ENCODE peak calls at places on chromosomes 6 and 20, in seven cellular contexts. One of them, this sample, is unnamed.

GRCh38 chr6:32954983-32955802 is 2.3 kb upstream of the HLA-DMA start:
- ATAC-seq in lower lobe of right lung: no peak
- ATAC-seq in left lung: no peak
- ATAC-seq in left cardiac atrium: no peak
- ATAC-seq in SK-N-SH treated with all-trans-retinoic acid at 6 μM for 48 hours: peak; percentile 16
- ATAC-seq in CD8-positive, alpha-beta T cell: no peak
- ATAC-seq in T-helper 17 cell: no peak
- ATAC-seq in this sample: no peak

GRCh38 chr6:170019259-170020040 is 268.0 kb downstream of the ERMARD start:
- ATAC-seq in SK-N-SH treated with all-trans-retinoic acid at 6 μM for 48 hours: no peak
- ATAC-seq in CD8-positive, alpha-beta T cell: no peak
- ATAC-seq in left lung: no peak
- ATAC-seq in lower lobe of right lung: no peak
- ATAC-seq in T-helper 17 cell: no peak
- ATAC-seq in left cardiac atrium: no peak
- ATAC-seq in this sample: no peak

GRCh38 chr6:116180375-116180774 is 54.4 kb upstream of the COL10A1 start:
- ATAC-seq in SK-N-SH treated with all-trans-retinoic acid at 6 μM for 48 hours: no peak
- ATAC-seq in lower lobe of right lung: no peak
- ATAC-seq in left lung: no peak
- ATAC-seq in left cardiac atrium: no peak
- ATAC-seq in CD8-positive, alpha-beta T cell: no peak
- ATAC-seq in T-helper 17 cell: no peak
- ATAC-seq in this sample: no peak

GRCh38 chr20:5510446-5510845 is 193.7 kb upstream of the PROKR2 start:
- ATAC-seq in CD8-positive, alpha-beta T cell: no peak
- ATAC-seq in left lung: no peak
- ATAC-seq in SK-N-SH treated with all-trans-retinoic acid at 6 μM for 48 hours: peak; percentile 47
- ATAC-seq in T-helper 17 cell: no peak
- ATAC-seq in lower lobe of right lung: no peak
- ATAC-seq in left cardiac atrium: no peak
- ATAC-seq in this sample: no peak

GRCh38 chr6:12334524-12335130 is 44.5 kb downstream of the EDN1 start:
- ATAC-seq in T-helper 17 cell: no peak
- ATAC-seq in SK-N-SH treated with all-trans-retinoic acid at 6 μM for 48 hours: no peak
- ATAC-seq in left cardiac atrium: no peak
- ATAC-seq in left lung: no peak
- ATAC-seq in lower lobe of right lung: no peak
- ATAC-seq in CD8-positive, alpha-beta T cell: no peak
- ATAC-seq in this sample: no peak

GRCh38 chr6:122799916-122800701 is 11.1 kb downstream of the SMPDL3A start:
- ATAC-seq in CD8-positive, alpha-beta T cell: no peak
- ATAC-seq in left lung: peak; percentile 54
- ATAC-seq in left cardiac atrium: no peak
- ATAC-seq in SK-N-SH treated with all-trans-retinoic acid at 6 μM for 48 hours: no peak
- ATAC-seq in lower lobe of right lung: no peak
- ATAC-seq in T-helper 17 cell: no peak
- ATAC-seq in this sample: peak; percentile 81

GRCh38 chr6:121309768-121310473 is 24.4 kb downstream of the TBC1D32 start:
- ATAC-seq in lower lobe of right lung: no peak
- ATAC-seq in left lung: no peak
- ATAC-seq in left cardiac atrium: no peak
- ATAC-seq in T-helper 17 cell: no peak
- ATAC-seq in CD8-positive, alpha-beta T cell: no peak
- ATAC-seq in SK-N-SH treated with all-trans-retinoic acid at 6 μM for 48 hours: peak; percentile 79
- ATAC-seq in this sample: no peak

GRCh38 chr6:6649824-6650349 is 61.4 kb downstream of the LY86 start:
- ATAC-seq in lower lobe of right lung: no peak
- ATAC-seq in T-helper 17 cell: no peak
- ATAC-seq in left cardiac atrium: no peak
- ATAC-seq in left lung: no peak
- ATAC-seq in SK-N-SH treated with all-trans-retinoic acid at 6 μM for 48 hours: no peak
- ATAC-seq in CD8-positive, alpha-beta T cell: no peak
- ATAC-seq in this sample: no peak

GRCh38 chr6:43285415-43285814 is 12.6 kb upstream of the SLC22A7 start:
- ATAC-seq in SK-N-SH treated with all-trans-retinoic acid at 6 μM for 48 hours: no peak
- ATAC-seq in left cardiac atrium: peak; percentile 39
- ATAC-seq in CD8-positive, alpha-beta T cell: no peak
- ATAC-seq in T-helper 17 cell: no peak
- ATAC-seq in left lung: no peak
- ATAC-seq in lower lobe of right lung: no peak
- ATAC-seq in this sample: no peak

GRCh38 chr20:5197847-5198650 is 71.2 kb downstream of the CDS2 start:
- ATAC-seq in left cardiac atrium: peak; percentile 51
- ATAC-seq in CD8-positive, alpha-beta T cell: no peak
- ATAC-seq in left lung: no peak
- ATAC-seq in lower lobe of right lung: no peak
- ATAC-seq in T-helper 17 cell: no peak
- ATAC-seq in SK-N-SH treated with all-trans-retinoic acid at 6 μM for 48 hours: no peak
- ATAC-seq in this sample: no peak

GRCh38 chr6:29494131-29494530 is 6.4 kb upstream of the MAS1L start:
- ATAC-seq in SK-N-SH treated with all-trans-retinoic acid at 6 μM for 48 hours: no peak
- ATAC-seq in left lung: no peak
- ATAC-seq in T-helper 17 cell: no peak
- ATAC-seq in CD8-positive, alpha-beta T cell: no peak
- ATAC-seq in lower lobe of right lung: no peak
- ATAC-seq in left cardiac atrium: no peak
- ATAC-seq in this sample: no peak

GRCh38 chr20:57420571-57421257 is 29.5 kb downstream of the RBM38 start:
- ATAC-seq in lower lobe of right lung: no peak
- ATAC-seq in T-helper 17 cell: no peak
- ATAC-seq in left lung: no peak
- ATAC-seq in left cardiac atrium: no peak
- ATAC-seq in CD8-positive, alpha-beta T cell: no peak
- ATAC-seq in SK-N-SH treated with all-trans-retinoic acid at 6 μM for 48 hours: no peak
- ATAC-seq in this sample: no peak

GRCh38 chr20:57374931-57375651 is 16.1 kb upstream of the RBM38 start:
- ATAC-seq in T-helper 17 cell: peak; percentile 20
- ATAC-seq in left cardiac atrium: peak; percentile 67
- ATAC-seq in lower lobe of right lung: peak; percentile 87
- ATAC-seq in CD8-positive, alpha-beta T cell: no peak
- ATAC-seq in SK-N-SH treated with all-trans-retinoic acid at 6 μM for 48 hours: no peak
- ATAC-seq in left lung: peak; percentile 84
- ATAC-seq in this sample: peak; percentile 34

GRCh38 chr20:41249371-41249770 is 68.2 kb downstream of the ZHX3 start:
- ATAC-seq in left cardiac atrium: peak; percentile 81
- ATAC-seq in left lung: peak; percentile 78
- ATAC-seq in CD8-positive, alpha-beta T cell: no peak
- ATAC-seq in T-helper 17 cell: no peak
- ATAC-seq in lower lobe of right lung: peak; percentile 74
- ATAC-seq in SK-N-SH treated with all-trans-retinoic acid at 6 μM for 48 hours: peak; percentile 97
- ATAC-seq in this sample: peak; percentile 92

GRCh38 chr6:56821005-56821432 is 133.9 kb upstream of the BEND6 start:
- ATAC-seq in T-helper 17 cell: no peak
- ATAC-seq in left lung: peak; percentile 72
- ATAC-seq in SK-N-SH treated with all-trans-retinoic acid at 6 μM for 48 hours: peak; percentile 46
- ATAC-seq in lower lobe of right lung: peak; percentile 74
- ATAC-seq in left cardiac atrium: no peak
- ATAC-seq in CD8-positive, alpha-beta T cell: no peak
- ATAC-seq in this sample: no peak

GRCh38 chr6:42338573-42339218 is 113.0 kb downstream of the TRERF1 start:
- ATAC-seq in SK-N-SH treated with all-trans-retinoic acid at 6 μM for 48 hours: peak; percentile 92
- ATAC-seq in left cardiac atrium: peak; percentile 53
- ATAC-seq in lower lobe of right lung: no peak
- ATAC-seq in left lung: peak; percentile 35
- ATAC-seq in CD8-positive, alpha-beta T cell: no peak
- ATAC-seq in T-helper 17 cell: no peak
- ATAC-seq in this sample: peak; percentile 56

GRCh38 chr20:63027425-63028389 is 20.9 kb upstream of the BHLHE23 start:
- ATAC-seq in left cardiac atrium: no peak
- ATAC-seq in T-helper 17 cell: no peak
- ATAC-seq in left lung: no peak
- ATAC-seq in SK-N-SH treated with all-trans-retinoic acid at 6 μM for 48 hours: peak; percentile 29
- ATAC-seq in lower lobe of right lung: no peak
- ATAC-seq in CD8-positive, alpha-beta T cell: peak; percentile 56
- ATAC-seq in this sample: no peak

GRCh38 chr20:62011403-62011791 is 54.3 kb downstream of the TAF4 start:
- ATAC-seq in left cardiac atrium: peak; percentile 46
- ATAC-seq in CD8-positive, alpha-beta T cell: no peak
- ATAC-seq in lower lobe of right lung: no peak
- ATAC-seq in T-helper 17 cell: no peak
- ATAC-seq in left lung: no peak
- ATAC-seq in SK-N-SH treated with all-trans-retinoic acid at 6 μM for 48 hours: no peak
- ATAC-seq in this sample: peak; percentile 43

GRCh38 chr6:47034919-47035318 is 7.2 kb downstream of the ADGRF1 start:
- ATAC-seq in SK-N-SH treated with all-trans-retinoic acid at 6 μM for 48 hours: peak; percentile 64
- ATAC-seq in left cardiac atrium: peak; percentile 61
- ATAC-seq in T-helper 17 cell: no peak
- ATAC-seq in left lung: peak; percentile 73
- ATAC-seq in lower lobe of right lung: peak; percentile 76
- ATAC-seq in CD8-positive, alpha-beta T cell: no peak
- ATAC-seq in this sample: peak; percentile 96

GRCh38 chr20:37925265-37926165 is 22.6 kb downstream of the VSTM2L start:
- ATAC-seq in CD8-positive, alpha-beta T cell: no peak
- ATAC-seq in T-helper 17 cell: no peak
- ATAC-seq in left cardiac atrium: no peak
- ATAC-seq in lower lobe of right lung: peak; percentile 36
- ATAC-seq in SK-N-SH treated with all-trans-retinoic acid at 6 μM for 48 hours: no peak
- ATAC-seq in left lung: peak; percentile 72
- ATAC-seq in this sample: no peak

GRCh38 chr6:128275030-128275429 is 245.4 kb downstream of the PTPRK start:
- ATAC-seq in T-helper 17 cell: no peak
- ATAC-seq in CD8-positive, alpha-beta T cell: no peak
- ATAC-seq in lower lobe of right lung: no peak
- ATAC-seq in SK-N-SH treated with all-trans-retinoic acid at 6 μM for 48 hours: peak; percentile 35
- ATAC-seq in left cardiac atrium: no peak
- ATAC-seq in left lung: no peak
- ATAC-seq in this sample: no peak

GRCh38 chr6:167469655-167470054 is 144.8 kb downstream of the TTLL2 start:
- ATAC-seq in lower lobe of right lung: no peak
- ATAC-seq in left lung: no peak
- ATAC-seq in T-helper 17 cell: no peak
- ATAC-seq in CD8-positive, alpha-beta T cell: no peak
- ATAC-seq in SK-N-SH treated with all-trans-retinoic acid at 6 μM for 48 hours: no peak
- ATAC-seq in left cardiac atrium: peak; percentile 79
- ATAC-seq in this sample: no peak

GRCh38 chr20:32411955-32412706 is 54.0 kb downstream of the ASXL1 start:
- ATAC-seq in left lung: no peak
- ATAC-seq in left cardiac atrium: no peak
- ATAC-seq in CD8-positive, alpha-beta T cell: no peak
- ATAC-seq in lower lobe of right lung: no peak
- ATAC-seq in SK-N-SH treated with all-trans-retinoic acid at 6 μM for 48 hours: no peak
- ATAC-seq in T-helper 17 cell: no peak
- ATAC-seq in this sample: no peak

GRCh38 chr6:64266351-64266821 is 630.8 kb downstream of the PHF3 start:
- ATAC-seq in lower lobe of right lung: no peak
- ATAC-seq in left cardiac atrium: no peak
- ATAC-seq in CD8-positive, alpha-beta T cell: no peak
- ATAC-seq in left lung: no peak
- ATAC-seq in T-helper 17 cell: no peak
- ATAC-seq in SK-N-SH treated with all-trans-retinoic acid at 6 μM for 48 hours: no peak
- ATAC-seq in this sample: no peak

GRCh38 chr20:33065785-33066184 is 12.1 kb downstream of the BPIFB3 start:
- ATAC-seq in CD8-positive, alpha-beta T cell: no peak
- ATAC-seq in left cardiac atrium: no peak
- ATAC-seq in left lung: no peak
- ATAC-seq in SK-N-SH treated with all-trans-retinoic acid at 6 μM for 48 hours: no peak
- ATAC-seq in T-helper 17 cell: no peak
- ATAC-seq in lower lobe of right lung: no peak
- ATAC-seq in this sample: peak; percentile 30

GRCh38 chr6:156995502-156995901 is 218.3 kb downstream of the ARID1B start:
- ATAC-seq in SK-N-SH treated with all-trans-retinoic acid at 6 μM for 48 hours: no peak
- ATAC-seq in CD8-positive, alpha-beta T cell: no peak
- ATAC-seq in left lung: no peak
- ATAC-seq in T-helper 17 cell: no peak
- ATAC-seq in left cardiac atrium: no peak
- ATAC-seq in lower lobe of right lung: no peak
- ATAC-seq in this sample: no peak

GRCh38 chr6:147126618-147127022 is 77.6 kb upstream of the STXBP5 start:
- ATAC-seq in lower lobe of right lung: peak; percentile 73
- ATAC-seq in left cardiac atrium: peak; percentile 71
- ATAC-seq in CD8-positive, alpha-beta T cell: no peak
- ATAC-seq in left lung: peak; percentile 70
- ATAC-seq in SK-N-SH treated with all-trans-retinoic acid at 6 μM for 48 hours: no peak
- ATAC-seq in T-helper 17 cell: no peak
- ATAC-seq in this sample: no peak

GRCh38 chr20:6942266-6942665 is 174.8 kb downstream of the BMP2 start:
- ATAC-seq in SK-N-SH treated with all-trans-retinoic acid at 6 μM for 48 hours: no peak
- ATAC-seq in left lung: no peak
- ATAC-seq in lower lobe of right lung: no peak
- ATAC-seq in CD8-positive, alpha-beta T cell: no peak
- ATAC-seq in left cardiac atrium: no peak
- ATAC-seq in T-helper 17 cell: no peak
- ATAC-seq in this sample: no peak

GRCh38 chr20:13292486-13292885 is 71.4 kb downstream of the ISM1 start:
- ATAC-seq in T-helper 17 cell: no peak
- ATAC-seq in left lung: peak; percentile 27
- ATAC-seq in SK-N-SH treated with all-trans-retinoic acid at 6 μM for 48 hours: no peak
- ATAC-seq in left cardiac atrium: no peak
- ATAC-seq in lower lobe of right lung: no peak
- ATAC-seq in CD8-positive, alpha-beta T cell: no peak
- ATAC-seq in this sample: no peak

GRCh38 chr20:64214952-64215351 is 40.6 kb upstream of the PCMTD2 start:
- ATAC-seq in left lung: no peak
- ATAC-seq in CD8-positive, alpha-beta T cell: no peak
- ATAC-seq in lower lobe of right lung: no peak
- ATAC-seq in SK-N-SH treated with all-trans-retinoic acid at 6 μM for 48 hours: no peak
- ATAC-seq in T-helper 17 cell: no peak
- ATAC-seq in left cardiac atrium: no peak
- ATAC-seq in this sample: peak; percentile 30

GRCh38 chr6:64872633-64873032 is 834.4 kb downstream of the EYS start:
- ATAC-seq in T-helper 17 cell: no peak
- ATAC-seq in SK-N-SH treated with all-trans-retinoic acid at 6 μM for 48 hours: no peak
- ATAC-seq in CD8-positive, alpha-beta T cell: no peak
- ATAC-seq in left lung: no peak
- ATAC-seq in left cardiac atrium: no peak
- ATAC-seq in lower lobe of right lung: no peak
- ATAC-seq in this sample: no peak

GRCh38 chr6:4873928-4874327 is 97.7 kb downstream of the CDYL start:
- ATAC-seq in CD8-positive, alpha-beta T cell: no peak
- ATAC-seq in left lung: no peak
- ATAC-seq in T-helper 17 cell: no peak
- ATAC-seq in left cardiac atrium: no peak
- ATAC-seq in SK-N-SH treated with all-trans-retinoic acid at 6 μM for 48 hours: no peak
- ATAC-seq in lower lobe of right lung: no peak
- ATAC-seq in this sample: no peak

GRCh38 chr20:38644588-38644987 is 43.0 kb downstream of the ARHGAP40 start:
- ATAC-seq in T-helper 17 cell: no peak
- ATAC-seq in left cardiac atrium: no peak
- ATAC-seq in left lung: no peak
- ATAC-seq in lower lobe of right lung: no peak
- ATAC-seq in CD8-positive, alpha-beta T cell: no peak
- ATAC-seq in SK-N-SH treated with all-trans-retinoic acid at 6 μM for 48 hours: no peak
- ATAC-seq in this sample: no peak

GRCh38 chr6:38354905-38355304 is 284.8 kb downstream of the BTBD9 start:
- ATAC-seq in left lung: no peak
- ATAC-seq in SK-N-SH treated with all-trans-retinoic acid at 6 μM for 48 hours: no peak
- ATAC-seq in lower lobe of right lung: no peak
- ATAC-seq in CD8-positive, alpha-beta T cell: no peak
- ATAC-seq in left cardiac atrium: no peak
- ATAC-seq in T-helper 17 cell: no peak
- ATAC-seq in this sample: no peak

GRCh38 chr20:32972181-32973076 is 31.8 kb downstream of the SUN5 start:
- ATAC-seq in T-helper 17 cell: peak; percentile 82
- ATAC-seq in SK-N-SH treated with all-trans-retinoic acid at 6 μM for 48 hours: no peak
- ATAC-seq in left cardiac atrium: peak; percentile 63
- ATAC-seq in left lung: peak; percentile 37
- ATAC-seq in CD8-positive, alpha-beta T cell: peak; percentile 69
- ATAC-seq in lower lobe of right lung: peak; percentile 30
- ATAC-seq in this sample: peak; percentile 64

GRCh38 chr20:56223352-56223751 is 25.2 kb upstream of the MC3R start:
- ATAC-seq in left cardiac atrium: no peak
- ATAC-seq in left lung: no peak
- ATAC-seq in T-helper 17 cell: no peak
- ATAC-seq in CD8-positive, alpha-beta T cell: no peak
- ATAC-seq in SK-N-SH treated with all-trans-retinoic acid at 6 μM for 48 hours: no peak
- ATAC-seq in lower lobe of right lung: no peak
- ATAC-seq in this sample: peak; percentile 81

GRCh38 chr20:62752671-62753501 is 43.4 kb upstream of the MRGBP start:
- ATAC-seq in T-helper 17 cell: no peak
- ATAC-seq in left lung: no peak
- ATAC-seq in left cardiac atrium: no peak
- ATAC-seq in CD8-positive, alpha-beta T cell: no peak
- ATAC-seq in lower lobe of right lung: no peak
- ATAC-seq in SK-N-SH treated with all-trans-retinoic acid at 6 μM for 48 hours: peak; percentile 20
- ATAC-seq in this sample: no peak

GRCh38 chr6:90253631-90254030 is 43.0 kb downstream of the BACH2 start:
- ATAC-seq in left lung: no peak
- ATAC-seq in SK-N-SH treated with all-trans-retinoic acid at 6 μM for 48 hours: no peak
- ATAC-seq in T-helper 17 cell: no peak
- ATAC-seq in lower lobe of right lung: no peak
- ATAC-seq in CD8-positive, alpha-beta T cell: no peak
- ATAC-seq in left cardiac atrium: no peak
- ATAC-seq in this sample: no peak